ENCODE peak calls at places on chromosomes 12 and 14, in five cellular contexts. E is fibroblast of lung, G is endothelial cell of umbilical vein, Z is OCI-LY7, S is mesendoderm. Y is an unnamed sample. For H3K4me1, the result is how much of the 10 kb centered on the place peaks cover.

GRCh38 chr12:14994610-14995009 is 21.8 kb downstream of the PDE6H start:
- DNase-seq in E (no peak), G (no peak), Z (no peak), S (no peak), Y (no peak)

GRCh38 chr12:102957339-102958050 is at the start of gene ASCL1:
- DNase-seq in E (peak), G (peak), Z (no peak), S (peak), Y (peak)

GRCh38 chr12:26723379-26724308 is 109.3 kb downstream of the ITPR2 start:
- DNase-seq in E (peak), G (peak), Z (no peak), S (no peak), Y (no peak)

GRCh38 chr14:51963164-51963733 is 26.1 kb upstream of the RTRAF start:
- DNase-seq in E (peak), G (peak), Z (no peak), S (no peak), Y (no peak)

GRCh38 chr12:96375841-96376249 is 24.4 kb downstream of the CDK17 start:
- DNase-seq in E (no peak), G (peak), Z (peak), S (peak), Y (no peak)

GRCh38 chr14:64591809-64592208 is 42.0 kb downstream of the PPP1R36 start:
- DNase-seq in E (no peak), G (no peak), Z (no peak), S (no peak), Y (no peak)

GRCh38 chr14:63413009-63413408 is 94.3 kb upstream of the GPHB5 start:
- DNase-seq in E (peak), G (no peak), Z (no peak), S (no peak), Y (no peak)

GRCh38 chr12:39990122-39991101 is 115.5 kb downstream of the SLC2A13 start:
- DNase-seq in E (peak), G (peak), Z (peak), S (peak), Y (peak)

GRCh38 chr14:34035177-34035933 is 84.5 kb upstream of the EGLN3 start:
- DNase-seq in E (no peak), G (no peak), Z (no peak), S (no peak), Y (no peak)

GRCh38 chr14:92914087-92914656 is 8.8 kb upstream of the CHGA start:
- DNase-seq in E (peak), G (peak), Z (peak), S (peak), Y (peak)

GRCh38 chr12:115044073-115044472 is 360.1 kb upstream of the TBX3 start:
- DNase-seq in E (peak), G (no peak), Z (no peak), S (peak), Y (peak)

GRCh38 chr14:35355981-35356839 is 48.3 kb downstream of the NFKBIA start:
- DNase-seq in E (no peak), G (no peak), Z (no peak), S (peak), Y (no peak)

GRCh38 chr12:85244561-85244960 is 35.5 kb upstream of the ALX1 start:
- DNase-seq in E (no peak), G (no peak), Z (no peak), S (no peak), Y (no peak)

GRCh38 chr12:79407671-79408622 is 282.8 kb downstream of the PAWR start:
- DNase-seq in E (peak), G (peak), Z (peak), S (peak), Y (peak)

GRCh38 chr14:71534506-71534905 is 397.7 kb upstream of the RGS6 start:
- DNase-seq in E (no peak), G (no peak), Z (no peak), S (no peak), Y (no peak)

GRCh38 chr14:59847711-59848110 is 22.9 kb downstream of the RTN1 start:
- DNase-seq in E (no peak), G (no peak), Z (no peak), S (no peak), Y (no peak)

GRCh38 chr14:78010688-78011087 is 159.5 kb upstream of the NRXN3 start:
- DNase-seq in E (no peak), G (no peak), Z (no peak), S (no peak), Y (no peak)

GRCh38 chr14:61322799-61323290 is 1.5 kb downstream of the PRKCH start:
- DNase-seq in E (peak), G (peak), Z (no peak), S (no peak), Y (peak)

GRCh38 chr14:101895256-101895655 is 69.1 kb upstream of the DYNC1H1 start:
- DNase-seq in E (no peak), G (no peak), Z (no peak), S (no peak), Y (no peak)

GRCh38 chr12:1919284-1919683 is 832 bp upstream of the CACNA2D4 start:
- DNase-seq in E (no peak), G (no peak), Z (no peak), S (no peak), Y (no peak)

GRCh38 chr14:76484355-76484754 is 108.4 kb downstream of the ESRRB start:
- DNase-seq in E (no peak), G (no peak), Z (no peak), S (peak), Y (peak)

GRCh38 chr14:51616724-51617409 is 34.8 kb upstream of the FRMD6 start:
- DNase-seq in E (peak), G (peak), Z (no peak), S (no peak), Y (no peak)

GRCh38 chr14:24312736-24313507 is 1.6 kb downstream of the LTB4R start:
- DNase-seq in E (peak), G (peak), Z (peak), S (no peak), Y (no peak)

GRCh38 chr12:64666054-64666914 is 56.0 kb downstream of the RASSF3 start:
- DNase-seq in E (peak), G (peak), Z (peak), S (no peak), Y (no peak)

GRCh38 chr14:93009471-93010117 is 86.6 kb downstream of the CHGA start:
- DNase-seq in E (no peak), G (no peak), Z (no peak), S (no peak), Y (no peak)

GRCh38 chr12:119686355-119686754 is 18.4 kb downstream of the PRKAB1 start:
- DNase-seq in E (no peak), G (no peak), Z (no peak), S (no peak), Y (no peak)

GRCh38 chr12:102961488-102961801 is 4.0 kb downstream of the ASCL1 start:
- DNase-seq in E (no peak), G (no peak), Z (no peak), S (no peak), Y (no peak)

GRCh38 chr12:70077441-70077840 is 165.8 kb upstream of the CNOT2 start:
- DNase-seq in E (no peak), G (no peak), Z (no peak), S (peak), Y (no peak)

GRCh38 chr12:93164103-93164880 is 213.4 kb upstream of the NUDT4 start:
- DNase-seq in E (no peak), G (no peak), Z (no peak), S (no peak), Y (no peak)

GRCh38 chr12:12726543-12727093 is 9.4 kb downstream of the CDKN1B start:
- DNase-seq in E (peak), G (peak), Z (peak), S (no peak), Y (no peak)

GRCh38 chr12:32332446-32332845 is 66.9 kb upstream of the FGD4 start:
- DNase-seq in E (no peak), G (peak), Z (no peak), S (no peak), Y (no peak)

GRCh38 chr12:65389436-65389835 is 111.0 kb downstream of the MSRB3 start:
- DNase-seq in E (no peak), G (no peak), Z (no peak), S (no peak), Y (no peak)

GRCh38 chr12:108914031-108914630 is 34.2 kb downstream of the DAO start:
- DNase-seq in E (peak), G (no peak), Z (no peak), S (no peak), Y (no peak)

DNA sequence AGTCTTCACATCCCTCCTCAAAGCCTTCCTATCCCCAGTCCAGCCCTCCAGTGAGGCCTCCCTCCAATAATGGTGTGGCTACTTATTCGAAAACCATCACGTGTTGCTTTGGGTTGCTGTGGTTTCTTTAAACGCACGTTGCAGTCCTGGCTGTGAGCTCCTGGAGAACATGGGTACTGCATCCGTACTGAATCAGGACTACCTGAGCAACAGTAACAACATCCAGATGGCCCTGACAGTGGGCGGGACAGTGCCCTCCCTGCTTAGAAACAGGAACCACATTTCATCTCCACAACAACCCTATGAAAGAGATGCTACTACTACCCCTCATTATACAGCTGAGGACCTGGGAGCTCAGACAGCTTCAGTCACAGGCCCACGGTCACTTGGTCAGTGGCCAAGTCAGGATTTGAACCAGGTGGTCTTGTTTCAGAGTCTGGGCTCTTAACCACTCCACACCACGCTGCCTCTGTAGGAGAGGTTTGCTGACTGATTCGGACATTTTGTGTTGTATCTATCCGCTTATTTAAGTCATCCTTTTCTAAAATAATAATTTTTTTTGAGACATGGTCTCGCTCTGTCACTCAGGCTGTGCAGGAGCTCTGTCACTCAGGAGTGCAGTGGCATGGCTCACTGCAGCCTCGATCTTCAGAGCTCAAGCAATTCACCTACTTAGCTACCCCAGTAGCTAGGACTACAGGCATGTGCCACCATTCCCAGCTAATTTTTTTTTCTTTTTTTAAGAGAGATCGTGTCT is 104.8 kb downstream of the DPF3 start:
- DNase-seq in E (no peak), G (no peak), Z (no peak), S (peak), Y (peak)
- H3K4me2 ChIP-seq in E (no peak), G (no peak), Z (no peak), S (no peak), Y (no peak)

GRCh38 chr12:132316497-132317232 is 12.7 kb downstream of the GALNT9 start:
- DNase-seq in E (no peak), G (no peak), Z (no peak), S (no peak), Y (no peak)

GRCh38 chr12:132318135-132318534 is 11.3 kb downstream of the GALNT9 start:
- DNase-seq in E (no peak), G (no peak), Z (no peak), S (no peak), Y (no peak)

GRCh38 chr12:132318618-132319033 is 10.8 kb downstream of the GALNT9 start:
- DNase-seq in E (no peak), G (no peak), Z (no peak), S (no peak), Y (no peak)

GRCh38 chr12:132315951-132316350 is 13.4 kb downstream of the GALNT9 start:
- DNase-seq in E (no peak), G (no peak), Z (no peak), S (no peak), Y (no peak)

DNA sequence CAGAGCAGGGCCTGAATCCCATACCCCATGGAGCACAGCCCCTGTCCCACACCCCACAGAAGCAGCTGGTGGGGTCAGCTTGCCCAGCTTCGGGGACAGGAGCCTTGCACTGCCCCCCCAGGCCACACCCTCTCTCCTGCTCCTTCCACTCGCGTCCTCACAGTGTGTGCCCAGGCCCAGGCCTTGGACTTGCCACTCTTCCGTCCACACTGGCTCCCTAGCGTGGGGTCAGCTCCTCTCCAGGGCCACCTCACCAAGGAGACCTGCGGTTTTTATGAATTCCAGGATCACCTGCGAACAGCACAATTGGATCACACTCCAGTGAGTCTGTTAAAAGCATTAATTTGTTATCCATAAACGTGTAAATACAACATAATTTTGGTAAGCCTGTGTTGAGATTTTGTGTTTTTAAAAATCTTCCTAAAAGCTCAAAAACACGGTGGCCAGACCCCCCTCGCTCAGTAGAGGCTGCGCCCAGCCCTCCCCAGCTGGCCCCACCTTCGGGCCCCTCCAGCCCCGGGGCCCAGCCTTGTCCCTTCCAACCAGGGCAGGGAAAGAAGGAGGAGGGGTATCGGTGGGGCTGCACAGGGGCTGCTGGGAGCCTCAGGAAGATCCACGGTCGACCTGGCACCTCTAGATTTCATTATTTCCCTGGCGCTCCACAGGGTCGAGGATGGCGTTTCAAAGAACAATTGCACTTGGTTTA is 12.0 kb downstream of the GALNT9 start:
- DNase-seq in E (no peak), G (no peak), Z (no peak), S (no peak), Y (no peak)
- H3K4me1 ChIP-seq in E (under half), G (under half), Z (under half), S (under half), Y (under half)

GRCh38 chr12:211639-212382 is 2.1 kb downstream of the SLC6A12 start:
- DNase-seq in E (no peak), G (no peak), Z (no peak), S (peak), Y (no peak)

GRCh38 chr12:214005-214736 is at the start of gene SLC6A12:
- DNase-seq in E (no peak), G (no peak), Z (no peak), S (peak), Y (no peak)

GRCh38 chr12:212383-212798 is 1.6 kb downstream of the SLC6A12 start:
- DNase-seq in E (no peak), G (no peak), Z (no peak), S (no peak), Y (no peak)

GRCh38 chr12:213527-213932 is 427 bp downstream of the SLC6A12 start:
- DNase-seq in E (no peak), G (no peak), Z (no peak), S (no peak), Y (no peak)

GRCh38 chr12:212799-213526 is 994 bp downstream of the SLC6A12 start:
- DNase-seq in E (peak), G (no peak), Z (no peak), S (no peak), Y (no peak)
- H3K4me2 ChIP-seq in E (no peak), G (no peak), Z (no peak), S (no peak), Y (no peak)

DNA sequence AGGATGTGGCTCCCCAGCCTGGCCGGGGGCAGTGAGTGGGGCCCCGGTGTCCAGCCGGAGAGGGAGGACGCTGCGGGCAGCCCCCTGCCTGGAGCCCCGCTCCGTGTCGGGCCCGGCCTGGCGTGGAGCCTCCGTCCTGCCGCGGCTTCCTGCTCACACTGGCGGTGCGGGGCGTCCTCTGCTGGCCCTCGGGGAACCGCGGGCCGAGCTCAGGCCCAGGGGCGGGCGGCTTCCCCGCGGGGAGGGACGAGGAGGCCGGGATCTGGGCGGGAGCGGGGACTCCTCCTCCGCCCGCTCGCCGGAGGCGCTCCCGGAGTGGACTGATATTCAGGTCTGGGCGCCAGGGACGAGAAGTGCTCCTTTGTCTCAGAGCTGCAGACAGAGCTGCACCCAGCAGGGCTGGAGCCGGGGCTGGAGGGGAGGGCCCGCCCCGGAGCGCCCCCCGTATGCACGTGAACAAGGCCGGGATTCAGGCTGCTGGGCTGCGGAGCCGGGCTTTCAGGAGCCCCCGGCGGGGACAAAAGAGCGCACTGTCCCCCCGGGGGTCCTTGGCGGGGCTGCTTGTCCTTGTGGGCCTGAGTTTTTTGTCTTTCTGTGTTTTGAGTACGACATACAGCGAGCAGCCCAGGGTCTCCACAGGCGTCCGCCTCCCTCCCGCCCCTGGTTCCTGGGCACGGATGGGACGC is 2.3 kb downstream of the MMP17 start:
- DNase-seq in E (peak), G (peak), Z (peak), S (peak), Y (peak)
- H3K4me1 ChIP-seq in E (under half), G (under half), Z (under half), S (under half), Y (under half)

GRCh38 chr12:42744539-42745156 is 155.1 kb upstream of the PRICKLE1 start:
- DNase-seq in E (no peak), G (no peak), Z (no peak), S (peak), Y (no peak)
- H3K4me2 ChIP-seq in E (no peak), G (no peak), Z (no peak), S (no peak), Y (no peak)

DNA sequence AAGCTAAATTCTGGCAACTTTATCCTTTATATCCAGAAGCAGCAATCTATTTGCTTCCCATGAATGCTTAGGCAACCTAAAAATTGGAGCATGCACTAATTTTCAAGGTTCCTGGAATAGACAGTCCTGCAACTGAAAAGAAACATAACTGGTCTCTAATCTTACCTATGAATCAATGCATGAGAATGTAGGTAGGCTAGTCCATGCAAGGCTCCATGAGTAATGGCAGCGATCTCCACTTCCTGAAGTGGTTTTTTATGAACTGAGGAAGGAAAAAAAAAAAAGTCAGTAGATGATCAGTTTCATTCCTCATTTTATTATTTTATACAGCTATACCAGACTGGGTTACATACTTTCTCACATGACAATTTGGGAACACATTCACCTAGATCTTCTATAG is 102.0 kb downstream of the PEBP1 start:
- DNase-seq in E (no peak), G (no peak), Z (no peak), S (no peak), Y (no peak)
- H3K4me1 ChIP-seq in E (under half), G (under half), Z (under half), S (under half), Y (under half)

GRCh38 chr12:55850893-55851292 is 8.2 kb upstream of the MMP19 start:
- DNase-seq in E (no peak), G (no peak), Z (no peak), S (peak), Y (no peak)

GRCh38 chr12:55852740-55853139 is 10.0 kb upstream of the MMP19 start:
- DNase-seq in E (no peak), G (no peak), Z (no peak), S (no peak), Y (no peak)

GRCh38 chr12:55847033-55847432 is 4.3 kb upstream of the MMP19 start:
- DNase-seq in E (peak), G (peak), Z (no peak), S (no peak), Y (no peak)

GRCh38 chr12:55847603-55848329 is 5.0 kb upstream of the MMP19 start:
- DNase-seq in E (peak), G (peak), Z (no peak), S (no peak), Y (peak)

DNA sequence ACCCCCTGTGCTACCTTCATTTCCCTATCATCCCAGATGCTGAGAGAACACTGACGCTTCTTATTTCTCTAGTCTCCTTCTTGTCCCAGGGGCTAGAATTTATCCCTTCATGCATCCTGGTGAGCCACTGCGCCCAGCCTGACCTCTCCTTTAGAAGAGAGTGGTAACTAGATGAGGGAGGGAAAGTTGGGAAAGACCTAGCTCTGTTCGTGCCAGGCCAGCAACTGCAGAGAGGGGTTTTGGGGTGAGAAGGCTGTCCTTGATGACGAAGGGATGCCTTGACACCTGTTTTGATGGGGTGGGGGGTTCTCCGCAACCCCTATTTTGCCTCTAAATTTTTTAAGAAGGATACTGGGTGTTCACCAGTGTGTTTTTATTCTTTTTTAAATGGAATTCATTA is 6.9 kb upstream of the MMP19 start:
- DNase-seq in E (no peak), G (no peak), Z (no peak), S (no peak), Y (no peak)
- H3K4me2 ChIP-seq in E (no peak), G (no peak), Z (no peak), S (no peak), Y (no peak)